ENCODE peak calls at places on chromosomes 6 and 20, in ten cellular contexts. N is Peyer's patch; U is colonic mucosa; L is GM12878; V is CD8-positive, alpha-beta T cell; S is left lung; D is astrocyte of the spinal cord; C is lower lobe of right lung; Y is left ventricle myocardium inferior; I is upper lobe of right lung. M is an unnamed sample.

GRCh38 chr6:109790131-109790530 is 99.0 kb downstream of the FIG4 start:
- DNase-seq in N (no peak), U (no peak), L (no peak), V (no peak), S (no peak), D (peak), C (no peak), Y (no peak), I (no peak), M (no peak)

GRCh38 chr20:48456361-48457184 is 371.2 kb downstream of the PREX1 start:
- DNase-seq in N (no peak), U (no peak), L (peak), V (no peak), S (no peak), D (no peak), C (no peak), Y (no peak), I (peak), M (no peak)

GRCh38 chr6:126888727-126889725 is 229.4 kb upstream of the RSPO3 start:
- DNase-seq in N (no peak), U (no peak), L (no peak), V (no peak), S (no peak), D (no peak), C (no peak), Y (no peak), I (no peak), M (no peak)

GRCh38 chr20:35341366-35342028 is 49.3 kb upstream of the FAM83C start:
- DNase-seq in N (no peak), U (no peak), L (no peak), V (no peak), S (no peak), D (peak), C (no peak), Y (no peak), I (no peak), M (no peak)

GRCh38 chr6:156872903-156873302 is 95.7 kb downstream of the ARID1B start:
- DNase-seq in N (no peak), U (no peak), L (no peak), V (no peak), S (no peak), D (no peak), C (no peak), Y (no peak), I (no peak), M (no peak)

GRCh38 chr20:62694868-62695267 is 13.8 kb upstream of the NTSR1 start:
- DNase-seq in N (no peak), U (no peak), L (no peak), V (no peak), S (no peak), D (no peak), C (no peak), Y (no peak), I (no peak), M (no peak)

GRCh38 chr6:4301871-4302270 is 166.5 kb upstream of the ECI2 start:
- DNase-seq in N (no peak), U (no peak), L (no peak), V (no peak), S (no peak), D (no peak), C (no peak), Y (no peak), I (no peak), M (no peak)

GRCh38 chr20:37441023-37441422 is 80.0 kb upstream of the NNAT start:
- DNase-seq in N (no peak), U (no peak), L (no peak), V (no peak), S (no peak), D (no peak), C (no peak), Y (no peak), I (no peak), M (no peak)

GRCh38 chr6:52293067-52293466 is 8.5 kb upstream of the MCM3 start:
- DNase-seq in N (no peak), U (no peak), L (no peak), V (no peak), S (no peak), D (no peak), C (no peak), Y (no peak), I (no peak), M (no peak)

GRCh38 chr6:46062312-46062711 is 46.7 kb upstream of the CLIC5 start:
- DNase-seq in N (peak), U (peak), L (no peak), V (no peak), S (peak), D (peak), C (peak), Y (no peak), I (peak), M (no peak)

GRCh38 chr6:84882768-84883766 is 118.7 kb upstream of the TBX18 start:
- DNase-seq in N (no peak), U (no peak), L (no peak), V (no peak), S (no peak), D (peak), C (no peak), Y (no peak), I (no peak), M (no peak)

GRCh38 chr6:17851001-17851719 is 136.3 kb downstream of the KIF13A start:
- DNase-seq in N (no peak), U (no peak), L (no peak), V (no peak), S (no peak), D (peak), C (no peak), Y (no peak), I (no peak), M (no peak)

GRCh38 chr6:67974931-67975330 is 660.2 kb upstream of the ADGRB3 start:
- DNase-seq in N (no peak), U (no peak), L (no peak), V (no peak), S (no peak), D (no peak), C (no peak), Y (no peak), I (no peak), M (no peak)

GRCh38 chr6:44219053-44219814 is 2.5 kb downstream of the MYMX start:
- DNase-seq in N (peak), U (peak), L (no peak), V (no peak), S (peak), D (peak), C (peak), Y (peak), I (peak), M (no peak)

GRCh38 chr6:162899148-162899547 is 171.4 kb downstream of the PACRG start:
- DNase-seq in N (no peak), U (no peak), L (no peak), V (no peak), S (no peak), D (no peak), C (no peak), Y (no peak), I (no peak), M (no peak)

GRCh38 chr6:161110380-161110779 is 118.8 kb downstream of the MAP3K4 start:
- DNase-seq in N (no peak), U (no peak), L (no peak), V (no peak), S (no peak), D (no peak), C (no peak), Y (no peak), I (no peak), M (no peak)

GRCh38 chr6:36335465-36336209 is 1.1 kb downstream of the BNIP5 start:
- DNase-seq in N (peak), U (no peak), L (no peak), V (no peak), S (no peak), D (no peak), C (no peak), Y (no peak), I (no peak), M (no peak)

GRCh38 chr6:106396426-106397220 is 36.1 kb downstream of the CRYBG1 start:
- DNase-seq in N (no peak), U (no peak), L (no peak), V (no peak), S (no peak), D (no peak), C (no peak), Y (no peak), I (no peak), M (no peak)

GRCh38 chr6:160692369-160692959 is 9.6 kb upstream of the PLG start:
- DNase-seq in N (no peak), U (no peak), L (no peak), V (no peak), S (no peak), D (no peak), C (no peak), Y (no peak), I (no peak), M (no peak)

GRCh38 chr20:40606660-40607059 is 82.4 kb downstream of the MAFB start:
- DNase-seq in N (no peak), U (no peak), L (no peak), V (no peak), S (no peak), D (no peak), C (no peak), Y (no peak), I (no peak), M (no peak)

GRCh38 chr6:87922947-87923330 is 124.7 kb upstream of the SPACA1 start:
- DNase-seq in N (peak), U (no peak), L (peak), V (no peak), S (no peak), D (no peak), C (no peak), Y (no peak), I (no peak), M (no peak)

GRCh38 chr20:9236408-9236912 is 167.6 kb downstream of the PLCB4 start:
- DNase-seq in N (no peak), U (no peak), L (no peak), V (no peak), S (no peak), D (no peak), C (no peak), Y (no peak), I (no peak), M (no peak)

GRCh38 chr20:21704408-21705385 is 767 bp upstream of the PAX1 start:
- DNase-seq in N (no peak), U (no peak), L (no peak), V (no peak), S (no peak), D (no peak), C (no peak), Y (no peak), I (no peak), M (no peak)

GRCh38 chr6:6834356-6835342 is 246.1 kb downstream of the LY86 start:
- DNase-seq in N (no peak), U (no peak), L (no peak), V (no peak), S (peak), D (no peak), C (peak), Y (no peak), I (no peak), M (no peak)

GRCh38 chr6:166820070-166820469 is 136.3 kb downstream of the RNASET2 start:
- DNase-seq in N (no peak), U (no peak), L (no peak), V (no peak), S (no peak), D (no peak), C (no peak), Y (no peak), I (no peak), M (no peak)

GRCh38 chr6:158755636-158756035 is 63.5 kb downstream of the EZR start:
- DNase-seq in N (no peak), U (no peak), L (no peak), V (no peak), S (no peak), D (no peak), C (no peak), Y (no peak), I (no peak), M (no peak)

GRCh38 chr6:154243793-154244768 is 112.5 kb downstream of the IPCEF1 start:
- DNase-seq in N (no peak), U (no peak), L (no peak), V (no peak), S (no peak), D (no peak), C (no peak), Y (no peak), I (no peak), M (no peak)

GRCh38 chr20:46545077-46545826 is 5.2 kb downstream of the OCSTAMP start:
- DNase-seq in N (no peak), U (no peak), L (no peak), V (no peak), S (no peak), D (no peak), C (no peak), Y (no peak), I (no peak), M (no peak)

GRCh38 chr20:1438361-1438760 is 28.3 kb downstream of the NSFL1C start:
- DNase-seq in N (no peak), U (no peak), L (no peak), V (no peak), S (no peak), D (no peak), C (no peak), Y (no peak), I (no peak), M (no peak)

GRCh38 chr6:132752255-132752654 is 5.4 kb downstream of the VNN2 start:
- DNase-seq in N (no peak), U (no peak), L (no peak), V (no peak), S (no peak), D (no peak), C (no peak), Y (no peak), I (no peak), M (no peak)

GRCh38 chr6:158031445-158032353 is 50.0 kb downstream of the SYNJ2 start:
- DNase-seq in N (peak), U (no peak), L (no peak), V (peak), S (peak), D (peak), C (peak), Y (peak), I (peak), M (no peak)

GRCh38 chr6:89122625-89123024 is 4.8 kb upstream of the SRSF12 start:
- DNase-seq in N (no peak), U (no peak), L (no peak), V (no peak), S (no peak), D (peak), C (no peak), Y (no peak), I (no peak), M (no peak)

GRCh38 chr6:42433409-42433808 is 18.3 kb downstream of the TRERF1 start:
- DNase-seq in N (no peak), U (no peak), L (no peak), V (no peak), S (no peak), D (no peak), C (no peak), Y (no peak), I (no peak), M (no peak)

GRCh38 chr6:162478191-162478642 is 249.3 kb downstream of the PRKN start:
- DNase-seq in N (no peak), U (no peak), L (peak), V (no peak), S (no peak), D (no peak), C (no peak), Y (no peak), I (no peak), M (no peak)

DNA sequence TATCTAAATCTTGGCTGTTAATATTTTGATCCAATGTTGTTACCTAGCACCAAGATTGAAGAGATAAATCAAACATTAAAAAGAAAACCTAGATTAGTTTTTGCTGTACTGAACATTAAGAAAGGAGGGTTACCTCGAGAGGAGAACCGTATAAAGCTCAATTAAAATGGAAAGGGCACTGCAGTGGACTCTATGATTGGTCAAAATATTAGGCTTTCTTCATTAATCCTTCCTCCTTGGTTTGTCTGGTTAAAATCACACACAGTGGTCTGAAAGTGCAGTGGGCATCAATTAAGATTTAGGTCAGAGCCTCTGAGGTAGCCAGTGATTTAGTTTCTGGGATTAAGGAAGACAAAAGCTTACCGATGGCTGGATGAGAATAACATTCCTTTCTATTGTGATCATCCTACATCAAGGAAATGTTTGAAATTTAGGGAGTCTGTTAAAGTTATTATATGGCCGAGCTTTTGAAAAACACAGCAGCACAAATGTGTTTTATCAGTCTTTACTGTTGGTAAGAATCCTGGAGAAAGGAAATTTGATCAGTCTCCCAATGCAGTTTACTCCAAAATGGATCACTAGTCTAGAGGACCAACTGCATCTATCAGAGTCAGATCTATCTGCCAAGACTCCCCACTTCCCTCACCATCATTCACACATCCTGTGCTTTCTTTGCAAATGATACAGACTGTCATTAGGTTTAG is 134.6 kb upstream of the NEDD9 start:
- DNase-seq in N (no peak), U (no peak), L (no peak), V (no peak), S (no peak), D (peak), C (no peak), Y (no peak), I (no peak), M (no peak)
- H3K4me3 ChIP-seq in N (no peak), U (no peak), L (peak), V (no peak), S (no peak), D (no peak), C (no peak), Y (no peak), I (no peak), M (no peak)

GRCh38 chr6:83509416-83509815 is 2.9 kb upstream of the PRSS35 start:
- DNase-seq in N (no peak), U (no peak), L (no peak), V (no peak), S (no peak), D (no peak), C (no peak), Y (no peak), I (no peak), M (no peak)
- TF ChIP-seq CTCF in N (no peak), U (no peak), L (no peak), V (no peak), S (no peak), D (no peak), C (no peak), Y (no peak), I (no peak), M (no peak)

GRCh38 chr6:168884646-168885086 is 369.0 kb downstream of the THBS2 start:
- DNase-seq in N (peak), U (peak), L (no peak), V (peak), S (peak), D (peak), C (peak), Y (peak), I (peak), M (no peak)
- H3K4me3 ChIP-seq in N (peak), U (no peak), L (no peak), V (peak), S (no peak), D (no peak), C (peak), Y (peak), I (peak), M (no peak)

DNA sequence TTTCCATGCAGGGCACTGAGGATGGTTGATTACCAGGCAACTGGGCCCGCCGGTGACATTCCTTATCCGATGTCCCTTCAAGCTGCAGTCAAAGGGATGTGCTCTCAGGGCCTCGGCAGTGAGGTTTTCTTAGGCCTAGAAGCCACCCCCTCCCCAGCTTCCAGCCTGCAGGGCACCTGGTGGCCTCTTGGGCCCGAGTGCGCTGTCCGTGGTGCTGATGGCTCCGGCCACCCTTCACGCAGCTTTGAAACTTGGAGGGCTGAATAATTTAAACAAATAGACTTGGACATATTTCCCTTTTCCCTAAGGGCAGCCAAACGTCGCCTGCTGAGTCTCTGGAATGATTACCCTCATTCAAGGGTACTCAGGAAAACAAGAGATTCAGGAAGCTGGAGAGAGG is 8.9 kb upstream of the MLN start:
- DNase-seq in N (peak), U (peak), L (no peak), V (peak), S (no peak), D (peak), C (peak), Y (peak), I (peak), M (no peak)
- TF ChIP-seq CTCF in N (peak), U (peak), L (no peak), V (no peak), S (peak), D (peak), C (peak), Y (peak), I (no peak), M (no peak)

GRCh38 chr20:300345-300744 is 3.0 kb downstream of the ZCCHC3 start:
- DNase-seq in N (no peak), U (no peak), L (no peak), V (no peak), S (no peak), D (no peak), C (no peak), Y (no peak), I (no peak), M (no peak)
- H3K4me3 ChIP-seq in N (no peak), U (no peak), L (peak), V (no peak), S (peak), D (peak), C (peak), Y (peak), I (peak), M (peak)

GRCh38 chr6:24752917-24753486 is 21.7 kb upstream of the GMNN start:
- DNase-seq in N (no peak), U (no peak), L (no peak), V (no peak), S (no peak), D (no peak), C (no peak), Y (no peak), I (no peak), M (no peak)

GRCh38 chr6:24753545-24753944 is 21.2 kb upstream of the GMNN start:
- DNase-seq in N (no peak), U (no peak), L (no peak), V (no peak), S (no peak), D (no peak), C (no peak), Y (no peak), I (no peak), M (no peak)

GRCh38 chr6:24752503-24752902 is 22.2 kb upstream of the GMNN start:
- DNase-seq in N (no peak), U (no peak), L (no peak), V (no peak), S (no peak), D (no peak), C (no peak), Y (no peak), I (no peak), M (no peak)

GRCh38 chr6:24757610-24758009 is 17.1 kb upstream of the GMNN start:
- DNase-seq in N (no peak), U (no peak), L (no peak), V (no peak), S (no peak), D (no peak), C (no peak), Y (no peak), I (no peak), M (no peak)

GRCh38 chr6:24755284-24755683 is 19.5 kb upstream of the GMNN start:
- DNase-seq in N (no peak), U (no peak), L (no peak), V (no peak), S (no peak), D (no peak), C (no peak), Y (no peak), I (no peak), M (no peak)
- TF ChIP-seq CTCF in N (no peak), U (no peak), L (no peak), V (no peak), S (no peak), D (no peak), C (no peak), Y (no peak), I (no peak), M (no peak)

DNA sequence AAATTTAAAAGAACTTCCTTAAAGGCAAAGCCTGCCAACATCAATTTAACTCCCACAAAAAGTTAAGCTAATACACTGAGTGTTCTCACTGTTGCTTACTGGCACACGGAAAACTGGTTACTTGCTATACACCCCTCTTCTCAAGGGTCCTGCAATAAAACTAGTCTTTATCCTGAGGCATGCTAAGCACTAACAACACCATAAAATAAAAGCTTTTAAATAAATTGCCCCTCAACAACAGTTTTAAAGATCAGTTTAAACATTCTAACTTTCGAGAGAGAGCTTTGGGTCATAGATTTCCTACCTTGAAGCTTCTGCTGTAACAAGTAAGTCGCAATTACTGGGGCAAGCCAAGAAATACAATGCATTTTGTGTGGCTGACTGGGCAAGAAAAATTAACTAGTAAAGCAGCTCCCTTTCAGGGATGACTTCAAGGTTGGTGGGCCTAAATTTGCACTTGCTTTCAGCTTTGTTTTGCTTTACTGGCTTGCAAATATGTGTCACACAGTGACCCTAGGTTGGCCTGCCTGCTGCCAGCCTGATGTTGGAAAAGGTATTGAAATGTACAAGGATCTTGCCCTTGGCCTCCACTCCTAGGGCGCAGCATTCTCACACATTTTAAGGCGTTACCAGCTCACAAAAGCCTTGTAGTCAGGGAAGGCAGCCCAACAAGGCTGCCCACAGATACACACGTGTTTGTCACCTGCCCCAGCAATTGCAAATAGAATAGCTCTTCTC is 4.0 kb upstream of the HEY2 start:
- DNase-seq in N (no peak), U (no peak), L (no peak), V (no peak), S (no peak), D (no peak), C (no peak), Y (no peak), I (no peak), M (no peak)
- H3K4me3 ChIP-seq in N (no peak), U (no peak), L (no peak), V (no peak), S (no peak), D (no peak), C (no peak), Y (peak), I (no peak), M (no peak)